ENCODE peak calls at places on chromosomes 6 and 20, in five cellular contexts. S is neural progenitor cell, D is BJ, F is RWPE2, H is B cell. W is an unnamed sample.

GRCh38 chr6:148431840-148432239 is 89.2 kb downstream of the SASH1 start:
- DNase-seq in S (no peak), D (no peak), F (no peak), H (no peak), W (no peak)

GRCh38 chr6:149566372-149567193 is at the start of gene GINM1:
- DNase-seq in S (peak; percentile 75), D (no peak), F (peak; percentile 65), H (peak; percentile 53), W (peak; percentile 51)

GRCh38 chr6:135423649-135424128 is 73.9 kb downstream of the AHI1 start:
- DNase-seq in S (peak; percentile 39), D (peak; percentile 4), F (no peak), H (peak; percentile 47), W (peak; percentile 34)

GRCh38 chr20:38060536-38060935 is 27.0 kb downstream of the RPRD1B start:
- DNase-seq in S (no peak), D (no peak), F (no peak), H (no peak), W (no peak)

GRCh38 chr6:34145161-34146020 is 496 bp downstream of the GRM4 start:
- DNase-seq in S (peak; percentile 78), D (no peak), F (peak; percentile 59), H (no peak), W (peak; percentile 62)

GRCh38 chr20:63908008-63908682 is 13.2 kb downstream of the DNAJC5 start:
- DNase-seq in S (no peak), D (no peak), F (no peak), H (no peak), W (no peak)

GRCh38 chr6:33926451-33926850 is 122.6 kb upstream of the MLN start:
- DNase-seq in S (peak; percentile 66), D (no peak), F (no peak), H (no peak), W (peak; percentile 46)

GRCh38 chr20:34629342-34629741 is 47.5 kb downstream of the PIGU start:
- DNase-seq in S (no peak), D (no peak), F (no peak), H (no peak), W (no peak)

GRCh38 chr6:10268661-10269060 is 146.2 kb downstream of the TFAP2A start:
- DNase-seq in S (peak; percentile 38), D (no peak), F (no peak), H (no peak), W (no peak)

GRCh38 chr20:19304886-19305415 is 92.5 kb downstream of the SLC24A3 start:
- DNase-seq in S (no peak), D (no peak), F (no peak), H (no peak), W (no peak)

GRCh38 chr6:45864651-45865050 is 151.0 kb downstream of the CLIC5 start:
- DNase-seq in S (no peak), D (no peak), F (no peak), H (no peak), W (no peak)

GRCh38 chr6:122622404-122622938 is 12.3 kb downstream of the PKIB start:
- DNase-seq in S (no peak), D (no peak), F (no peak), H (no peak), W (no peak)

GRCh38 chr6:119830494-119831295 is 481.1 kb upstream of the MAN1A1 start:
- DNase-seq in S (peak; percentile 41), D (no peak), F (peak; percentile 79), H (no peak), W (no peak)

GRCh38 chr6:89818977-89819335 is 638 bp downstream of the MDN1 start:
- DNase-seq in S (peak; percentile 55), D (no peak), F (no peak), H (peak; percentile 54), W (no peak)

GRCh38 chr6:164008902-164009301 is 594.4 kb downstream of the QKI start:
- DNase-seq in S (no peak), D (no peak), F (no peak), H (no peak), W (no peak)

GRCh38 chr20:53127027-53127426 is 154.9 kb downstream of the TSHZ2 start:
- DNase-seq in S (no peak), D (no peak), F (no peak), H (no peak), W (no peak)

GRCh38 chr20:43231829-43232228 is 42.1 kb upstream of the PTPRT start:
- DNase-seq in S (no peak), D (no peak), F (no peak), H (no peak), W (no peak)

GRCh38 chr6:138161434-138162103 is at the start of gene ARFGEF3:
- DNase-seq in S (peak; percentile 85), D (no peak), F (peak; percentile 66), H (no peak), W (peak; percentile 79)

GRCh38 chr20:32600681-32601237 is 15.6 kb upstream of the NOL4L start:
- DNase-seq in S (no peak), D (no peak), F (peak; percentile 75), H (no peak), W (no peak)

GRCh38 chr20:14866841-14867514 is 529.6 kb upstream of the FLRT3 start:
- DNase-seq in S (no peak), D (no peak), F (no peak), H (no peak), W (no peak)

GRCh38 chr6:122845916-122846632 is 57.0 kb downstream of the SMPDL3A start:
- DNase-seq in S (no peak), D (peak; percentile 9), F (no peak), H (no peak), W (no peak)

GRCh38 chr6:14703586-14703985 is 542.3 kb upstream of the JARID2 start:
- DNase-seq in S (no peak), D (no peak), F (no peak), H (no peak), W (no peak)

GRCh38 chr6:168908166-168908565 is 345.5 kb downstream of the THBS2 start:
- DNase-seq in S (no peak), D (no peak), F (no peak), H (no peak), W (no peak)

GRCh38 chr6:148398244-148398643 is 55.6 kb downstream of the SASH1 start:
- DNase-seq in S (no peak), D (no peak), F (no peak), H (no peak), W (no peak)

GRCh38 chr20:43751167-43752050 is 24.6 kb upstream of the GTSF1L start:
- DNase-seq in S (no peak), D (peak; percentile 29), F (no peak), H (no peak), W (peak; percentile 89)

DNA sequence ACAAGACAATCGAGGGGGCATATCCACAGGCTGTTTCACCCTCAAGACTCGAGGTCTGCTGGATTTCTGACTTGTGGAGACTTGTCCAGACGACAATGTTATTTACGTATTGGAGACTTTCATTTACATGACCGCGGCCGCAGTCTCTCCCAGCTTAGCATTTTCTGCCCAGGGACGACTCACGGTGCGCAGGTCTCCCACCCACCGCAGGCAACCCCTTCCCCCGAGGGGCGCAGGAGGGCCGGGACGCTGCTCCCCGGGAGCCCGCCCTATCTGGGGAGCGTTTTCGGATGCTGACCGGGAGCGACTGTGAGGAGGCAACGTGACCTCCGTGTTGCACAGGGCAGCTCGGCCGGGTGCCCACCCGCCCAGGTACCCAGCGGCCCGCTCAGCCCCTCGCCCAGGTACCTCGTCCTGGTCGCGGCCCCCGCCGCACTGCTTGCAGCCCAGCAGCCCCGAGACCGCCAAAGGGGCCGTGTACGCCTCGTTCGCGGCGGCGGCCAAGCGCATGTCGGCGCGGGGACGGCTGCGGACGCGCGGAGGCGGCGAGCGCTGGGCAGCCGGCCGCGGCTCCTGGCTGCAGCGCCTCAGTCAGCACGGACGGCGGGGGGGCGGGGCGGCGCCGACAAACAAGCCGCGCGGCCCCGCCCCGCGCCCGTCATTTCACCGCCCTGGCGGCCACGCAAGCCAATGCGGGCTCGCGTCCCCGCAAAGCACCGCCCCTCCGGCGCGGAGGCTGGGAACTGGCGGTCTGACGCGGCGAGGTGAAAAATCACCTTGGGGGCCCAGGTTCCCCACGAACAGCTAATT is 85.5 kb downstream of the SESN1 start:
- DNase-seq in S (peak; percentile 98), D (peak; percentile 32), F (peak; percentile 93), H (peak; percentile 90), W (peak; percentile 84)
- TF ChIP-seq CTCF in S (no peak), D (no peak), F (no peak), H (no peak), W (no peak)

GRCh38 chr6:108168980-108169800 is 3.4 kb downstream of the NR2E1 start:
- DNase-seq in S (peak; percentile 73), D (no peak), F (no peak), H (no peak), W (peak; percentile 55)

GRCh38 chr6:108169801-108170606 is 4.2 kb downstream of the NR2E1 start:
- DNase-seq in S (peak; percentile 63), D (no peak), F (no peak), H (no peak), W (peak; percentile 33)

GRCh38 chr6:108167449-108167903 is 1.7 kb downstream of the NR2E1 start:
- DNase-seq in S (peak; percentile 77), D (no peak), F (no peak), H (no peak), W (peak; percentile 45)

GRCh38 chr6:108168026-108168463 is 2.2 kb downstream of the NR2E1 start:
- DNase-seq in S (peak; percentile 48), D (no peak), F (no peak), H (no peak), W (peak; percentile 40)

DNA sequence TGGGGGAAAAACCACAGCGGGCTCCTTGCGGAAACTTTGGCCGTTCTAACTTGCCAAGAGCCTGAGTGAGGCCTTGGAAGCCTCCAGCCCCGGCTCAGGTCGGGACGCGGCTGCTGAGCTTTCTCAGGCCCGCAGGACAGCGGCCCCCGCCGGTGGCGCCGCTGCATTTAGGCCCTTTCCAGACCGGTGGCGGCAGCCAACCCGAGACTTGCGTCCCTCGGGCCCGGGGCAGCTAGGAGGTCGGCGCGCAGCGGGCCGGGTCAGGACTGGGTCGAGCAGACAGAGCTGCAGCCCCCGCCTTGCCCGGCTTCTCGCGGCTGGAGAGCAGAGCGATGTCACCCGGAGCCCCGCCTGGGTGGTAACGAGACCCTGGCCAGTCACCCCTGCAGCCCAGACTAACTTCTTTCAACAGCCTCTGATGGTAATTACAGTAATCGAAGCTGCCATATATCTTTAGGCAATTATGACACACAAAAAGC is 2.7 kb downstream of the NR2E1 start:
- DNase-seq in S (peak; percentile 90), D (no peak), F (peak; percentile 56), H (no peak), W (peak; percentile 76)
- TF ChIP-seq CTCF in S (peak; percentile 49), D (peak; percentile 24), F (peak; percentile 23), H (peak; percentile 23), W (peak; percentile 34)

GRCh38 chr6:143419526-143419925 is 31.0 kb downstream of the ADAT2 start:
- DNase-seq in S (no peak), D (no peak), F (no peak), H (no peak), W (no peak)
- TF ChIP-seq CTCF in S (no peak), D (no peak), F (no peak), H (no peak), W (no peak)

DNA sequence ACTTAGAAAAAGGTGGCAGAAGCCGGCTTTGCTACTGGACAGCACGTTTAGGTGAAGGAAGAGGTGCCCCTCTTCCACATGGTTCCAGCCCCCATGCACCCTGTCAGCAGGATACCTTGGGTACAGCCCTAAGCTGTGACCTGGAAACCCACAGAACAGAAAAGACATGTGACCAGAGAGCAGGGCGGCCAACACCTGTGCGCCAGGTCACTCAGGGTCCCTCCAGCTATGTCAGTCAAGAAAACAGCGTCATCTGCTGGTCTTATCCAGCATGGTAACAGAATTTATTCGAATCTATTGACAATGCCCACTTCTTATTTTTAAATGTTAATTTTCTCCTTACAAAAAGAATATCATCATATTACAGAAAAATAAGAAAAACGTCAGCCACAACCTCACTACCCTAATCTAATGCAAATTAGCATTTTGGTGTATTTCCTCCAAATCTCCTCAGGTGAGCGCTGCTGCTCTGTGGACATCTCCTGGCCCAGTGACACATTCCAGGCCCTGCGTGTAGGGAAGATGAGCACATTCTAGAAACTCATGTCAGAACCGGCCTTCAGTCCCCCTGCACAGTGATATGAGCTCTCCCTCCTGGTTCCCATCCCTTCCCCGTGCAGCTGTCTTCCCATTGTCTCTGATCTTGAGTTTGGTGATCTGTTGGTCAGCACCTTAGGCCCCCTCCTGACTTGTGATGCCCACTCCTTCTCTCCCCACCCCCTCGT is 37.2 kb downstream of the GTF2H5 start:
- DNase-seq in S (peak; percentile 66), D (no peak), F (no peak), H (no peak), W (no peak)
- TF ChIP-seq CTCF in S (peak; percentile 91), D (peak; percentile 48), F (no peak), H (no peak), W (peak; percentile 46)

W was measured in GM13977.